ENCODE peak calls at places on chromosomes 4 and X, in seven cellular contexts. T is WTC11, H is fibroblast of mammary gland, Y is heart left ventricle, O is PC-9, E is H9, X is ovary. U is an unnamed sample.

GRCh38 chrX:27838176-27838575 is 30.4 kb downstream of the MAGEB10 start:
- DNase-seq in O (no peak), Y (no peak), E (no peak), T (no peak), H (no peak), X (no peak), U (no peak)

GRCh38 chr4:6658204-6658585 is 17.7 kb downstream of the MRFAP1 start:
- DNase-seq in Y (no peak), T (no peak), O (no peak), H (no peak), X (no peak), E (no peak), U (no peak)

GRCh38 chr4:13642576-13642975 is 15.1 kb upstream of the BOD1L1 start:
- DNase-seq in O (no peak), Y (no peak), H (peak), T (no peak), E (no peak), X (peak), U (peak)

GRCh38 chrX:5086388-5086787 is 1142.3 kb downstream of the NLGN4X start:
- DNase-seq in Y (no peak), T (no peak), O (no peak), E (no peak), H (no peak), X (no peak), U (no peak)

GRCh38 chr4:173169178-173169427 is 492 bp downstream of the GALNT7 start:
- DNase-seq in O (no peak), E (no peak), H (no peak), X (no peak), Y (no peak), T (no peak), U (no peak)

GRCh38 chr4:136484996-136485395 is 1047.3 kb downstream of the PCDH18 start:
- DNase-seq in X (no peak), H (no peak), T (no peak), O (no peak), E (no peak), Y (no peak), U (no peak)

GRCh38 chrX:120769576-120770341 is 105.9 kb downstream of the CT47B1 start:
- DNase-seq in O (peak), H (peak), E (no peak), Y (no peak), T (no peak), X (no peak), U (peak)

GRCh38 chr4:168711197-168712120 is 214.6 kb downstream of the PALLD start:
- DNase-seq in Y (no peak), X (peak), T (no peak), O (no peak), H (peak), E (no peak), U (peak)

GRCh38 chrX:38561126-38561868 is at the start of gene TSPAN7:
- DNase-seq in H (peak), T (peak), X (peak), E (peak), Y (peak), O (no peak), U (peak)

GRCh38 chrX:30931920-30932319 is 42.9 kb upstream of the TAB3 start:
- DNase-seq in E (no peak), H (no peak), O (no peak), T (no peak), X (no peak), Y (no peak), U (no peak)

GRCh38 chrX:30939928-30940327 is 50.9 kb upstream of the TAB3 start:
- DNase-seq in O (no peak), H (no peak), Y (no peak), T (no peak), E (no peak), X (no peak), U (no peak)

GRCh38 chrX:30930679-30931078 is 41.6 kb upstream of the TAB3 start:
- DNase-seq in E (no peak), O (no peak), Y (no peak), H (no peak), X (no peak), T (no peak), U (no peak)

GRCh38 chrX:30938295-30938694 is 49.2 kb upstream of the TAB3 start:
- DNase-seq in E (no peak), X (no peak), O (no peak), T (no peak), Y (no peak), H (no peak), U (no peak)

GRCh38 chrX:30935985-30936384 is 46.9 kb upstream of the TAB3 start:
- DNase-seq in X (no peak), Y (no peak), H (peak), T (peak), E (peak), O (peak), U (peak)
- TF ChIP-seq CTCF in X (no peak), Y (no peak), H (peak), T (no peak), E (no peak), O (peak), U (peak)

GRCh38 chrX:11759461-11760311 is 1.6 kb downstream of the MSL3 start:
- DNase-seq in X (peak), H (peak), O (peak), E (peak), Y (peak), T (peak), U (peak)
- TF ChIP-seq CTCF in X (no peak), H (no peak), O (no peak), E (no peak), Y (no peak), T (no peak), U (no peak)

GRCh38 chr4:87644286-87644685 is 5.8 kb upstream of the DMP1 start:
- DNase-seq in Y (no peak), O (no peak), E (no peak), X (no peak), T (no peak), H (no peak), U (no peak)
- TF ChIP-seq CTCF in Y (no peak), O (no peak), E (no peak), X (no peak), T (no peak), H (peak), U (no peak)

GRCh38 chr4:148091896-148092295 is 350.3 kb downstream of the NR3C2 start:
- DNase-seq in T (no peak), E (no peak), X (no peak), O (no peak), Y (no peak), H (no peak), U (no peak)

GRCh38 chr4:148090503-148091476 is 351.4 kb downstream of the NR3C2 start:
- DNase-seq in Y (no peak), E (no peak), H (no peak), X (no peak), O (no peak), T (no peak), U (no peak)

GRCh38 chr4:148092316-148093014 is 349.7 kb downstream of the NR3C2 start:
- DNase-seq in Y (no peak), H (no peak), T (no peak), X (no peak), E (no peak), O (no peak), U (no peak)

GRCh38 chr4:148089624-148090023 is 352.6 kb downstream of the NR3C2 start:
- DNase-seq in H (no peak), T (no peak), X (no peak), E (no peak), O (no peak), Y (no peak), U (no peak)

DNA sequence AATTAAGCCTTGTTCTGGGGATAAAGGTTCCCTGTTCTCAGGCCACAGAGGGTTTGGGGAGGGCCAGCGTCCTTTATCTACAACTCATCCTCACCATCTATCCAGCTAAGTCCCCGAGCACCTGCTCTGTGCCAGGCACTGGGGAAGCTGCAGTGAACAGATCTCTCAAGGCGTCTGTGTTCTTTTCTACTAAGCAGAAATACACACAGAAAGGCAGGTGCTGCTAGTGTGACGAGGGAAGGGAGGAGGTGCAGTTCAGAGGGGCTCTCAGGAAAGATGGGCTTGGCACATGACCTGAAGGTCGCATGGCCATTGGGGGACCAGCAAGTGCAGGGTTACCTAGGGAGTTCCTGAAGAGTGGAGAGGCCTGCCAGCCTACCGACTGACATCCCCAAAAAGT is 352.2 kb downstream of the NR3C2 start:
- DNase-seq in H (no peak), T (no peak), Y (no peak), X (no peak), E (no peak), O (no peak), U (no peak)
- TF ChIP-seq CTCF in H (no peak), T (no peak), Y (no peak), X (no peak), E (no peak), O (no peak), U (no peak)

GRCh38 chrX:103941201-103941975 is 21.0 kb upstream of the TMSB15B start:
- DNase-seq in E (no peak), T (no peak), O (no peak), H (peak), Y (no peak), X (no peak), U (peak)
- TF ChIP-seq CTCF in E (peak), T (peak), O (peak), H (peak), Y (peak), X (peak), U (peak)

GRCh38 chr4:121738780-121739547 is 26.0 kb downstream of the SMIM43 start:
- DNase-seq in O (no peak), E (no peak), X (peak), Y (peak), H (peak), T (no peak), U (no peak)
- TF ChIP-seq CTCF in O (no peak), E (no peak), X (no peak), Y (no peak), H (no peak), T (no peak), U (no peak)